ENCODE peak calls at places on chromosomes 1 and 21, in six cellular contexts. Y is Daoy; Z is stimulated activated CD4-positive, alpha-beta T cell treated with anti-CD3 and anti-CD28 coated beads, Interleukin-2, amount 100 ng/mL, for 48 hours; H is activated T-cell treated with anti-CD3 and anti-CD28 coated beads for 24 hours; W is body of pancreas; M is C1 segment of cervical spinal cord. B is an unnamed sample.
A peak's percentile ranks its signal among the peaks of the same experiment; 100 is the strongest.

GRCh38 chr1:209622841-209623829 is 29.1 kb downstream of the LAMB3 start:
- DNase-seq in Y (no peak), Z (no peak), H (no peak), W (no peak), M (no peak), B (no peak)

GRCh38 chr1:78491311-78492071 is 717 bp downstream of the PTGFR start:
- DNase-seq in Y (peak; percentile 73), Z (no peak), H (no peak), W (peak; percentile 39), M (no peak), B (no peak)

GRCh38 chr1:54944610-54945392 is 35.6 kb upstream of the TMEM61 start:
- DNase-seq in Y (peak; percentile 80), Z (peak; percentile 32), H (peak; percentile 54), W (peak; percentile 81), M (peak; percentile 34), B (peak; percentile 38)

GRCh38 chr1:165383067-165383466 is 26.6 kb upstream of the LMX1A start:
- DNase-seq in Y (peak; percentile 72), Z (no peak), H (no peak), W (no peak), M (peak; percentile 52), B (no peak)

GRCh38 chr1:46487818-46488218 is 1.8 kb upstream of the DMBX1 start:
- DNase-seq in Y (peak; percentile 74), Z (no peak), H (no peak), W (no peak), M (no peak), B (no peak)

GRCh38 chr1:167297222-167298214 is 76.8 kb downstream of the POU2F1 start:
- DNase-seq in Y (no peak), Z (no peak), H (no peak), W (peak; percentile 69), M (no peak), B (no peak)

GRCh38 chr1:74964508-74964907 is 169.7 kb upstream of the LHX8 start:
- DNase-seq in Y (peak; percentile 5), Z (no peak), H (no peak), W (peak; percentile 8), M (no peak), B (no peak)

GRCh38 chr1:197725044-197725443 is 50.2 kb downstream of the DENND1B start:
- DNase-seq in Y (peak; percentile 3), Z (no peak), H (no peak), W (no peak), M (no peak), B (no peak)

GRCh38 chr1:200048244-200048643 is 20.7 kb downstream of the NR5A2 start:
- DNase-seq in Y (no peak), Z (no peak), H (no peak), W (no peak), M (no peak), B (no peak)

GRCh38 chr21:44952116-44952928 is 12.5 kb downstream of the SLX9 start:
- DNase-seq in Y (no peak), Z (no peak), H (no peak), W (no peak), M (no peak), B (no peak)

GRCh38 chr1:94579876-94580294 is 38.3 kb upstream of the F3 start:
- DNase-seq in Y (peak; percentile 95), Z (no peak), H (no peak), W (no peak), M (no peak), B (no peak)

GRCh38 chr1:17233675-17234074 is 15.2 kb upstream of the PADI3 start:
- DNase-seq in Y (peak; percentile 99), Z (no peak), H (no peak), W (peak; percentile 88), M (peak; percentile 65), B (peak; percentile 60)

GRCh38 chr1:9180077-9180819 is 51.3 kb upstream of the GPR157 start:
- DNase-seq in Y (no peak), Z (no peak), H (no peak), W (peak; percentile 39), M (no peak), B (no peak)

GRCh38 chr1:41783189-41783639 is 135.5 kb downstream of the HIVEP3 start:
- DNase-seq in Y (peak; percentile 94), Z (peak; percentile 23), H (peak; percentile 52), W (no peak), M (no peak), B (no peak)

GRCh38 chr1:2170211-2170610 is 24.4 kb downstream of the FAAP20 start:
- DNase-seq in Y (peak; percentile 29), Z (no peak), H (no peak), W (no peak), M (no peak), B (no peak)

GRCh38 chr1:10975567-10976326 is 36.7 kb upstream of the TARDBP start:
- DNase-seq in Y (peak; percentile 89), Z (no peak), H (no peak), W (peak; percentile 70), M (no peak), B (no peak)

GRCh38 chr21:45393021-45393420 is 11.9 kb upstream of the COL18A1 start:
- DNase-seq in Y (no peak), Z (no peak), H (no peak), W (no peak), M (no peak), B (no peak)

GRCh38 chr1:16971330-16972209 is 8.8 kb downstream of the MFAP2 start:
- DNase-seq in Y (peak; percentile 64), Z (no peak), H (no peak), W (no peak), M (no peak), B (no peak)

GRCh38 chr1:116733466-116734108 is 20.6 kb upstream of the CD2 start:
- DNase-seq in Y (no peak), Z (no peak), H (no peak), W (no peak), M (no peak), B (no peak)

GRCh38 chr1:1024421-1025415 is 4.8 kb downstream of the AGRN start:
- DNase-seq in Y (peak; percentile 89), Z (no peak), H (no peak), W (peak; percentile 80), M (peak; percentile 16), B (no peak)

GRCh38 chr1:58903450-58904298 is 119.8 kb upstream of the JUN start:
- DNase-seq in Y (peak; percentile 94), Z (peak; percentile 77), H (peak; percentile 76), W (peak; percentile 95), M (peak; percentile 83), B (peak; percentile 89)

GRCh38 chr1:8017495-8018310 is 8.4 kb downstream of the ERRFI1 start:
- DNase-seq in Y (peak; percentile 59), Z (no peak), H (no peak), W (no peak), M (no peak), B (no peak)

B was measured in NK-92 treated with Interleukin-12 subunit alpha and Interleukin-12 subunit beta, amount 100 ng/mL, for 24 hours.